ENCODE peak calls at places on chromosomes 4 and X, in seven cellular contexts. One of them, this sample, is unnamed.

GRCh38 chr4:56909083-56909981 is 1.6 kb downstream of the REST start:
- DNase-seq in mesenchymal stem cell: peak; percentile 70
- DNase-seq in astrocyte of the spinal cord: peak; percentile 56
- DNase-seq in CD4-positive, alpha-beta T cell: peak; percentile 63
- DNase-seq in neural progenitor cell: peak; percentile 82
- DNase-seq in NCI-H1694 treated with DMSO at 0.1 percent for 48 hours: peak; percentile 10
- DNase-seq in pancreas: peak; percentile 31
- DNase-seq in this sample: peak; percentile 57

GRCh38 chrX:13126785-13127184 is 82.4 kb upstream of the FAM9C start:
- DNase-seq in mesenchymal stem cell: peak; percentile 48
- DNase-seq in astrocyte of the spinal cord: no peak
- DNase-seq in CD4-positive, alpha-beta T cell: no peak
- DNase-seq in neural progenitor cell: no peak
- DNase-seq in NCI-H1694 treated with DMSO at 0.1 percent for 48 hours: no peak
- DNase-seq in pancreas: no peak
- DNase-seq in this sample: no peak

GRCh38 chrX:21741869-21742701 is 15.8 kb downstream of the SMPX start:
- DNase-seq in mesenchymal stem cell: no peak
- DNase-seq in astrocyte of the spinal cord: no peak
- DNase-seq in CD4-positive, alpha-beta T cell: no peak
- DNase-seq in neural progenitor cell: no peak
- DNase-seq in NCI-H1694 treated with DMSO at 0.1 percent for 48 hours: peak; percentile 20
- DNase-seq in pancreas: no peak
- DNase-seq in this sample: no peak

GRCh38 chr4:67054901-67055300 is 490.4 kb downstream of the CENPC start:
- DNase-seq in mesenchymal stem cell: no peak
- DNase-seq in astrocyte of the spinal cord: peak; percentile 56
- DNase-seq in CD4-positive, alpha-beta T cell: no peak
- DNase-seq in neural progenitor cell: no peak
- DNase-seq in NCI-H1694 treated with DMSO at 0.1 percent for 48 hours: no peak
- DNase-seq in pancreas: no peak
- DNase-seq in this sample: no peak

GRCh38 chr4:188307591-188307990 is 168.3 kb downstream of the TRIML1 start:
- DNase-seq in mesenchymal stem cell: no peak
- DNase-seq in astrocyte of the spinal cord: no peak
- DNase-seq in CD4-positive, alpha-beta T cell: no peak
- DNase-seq in neural progenitor cell: no peak
- DNase-seq in NCI-H1694 treated with DMSO at 0.1 percent for 48 hours: no peak
- DNase-seq in pancreas: no peak
- DNase-seq in this sample: no peak

GRCh38 chr4:139555705-139556070 is 331 bp downstream of the SETD7 start:
- DNase-seq in mesenchymal stem cell: no peak
- DNase-seq in astrocyte of the spinal cord: no peak
- DNase-seq in CD4-positive, alpha-beta T cell: no peak
- DNase-seq in neural progenitor cell: no peak
- DNase-seq in NCI-H1694 treated with DMSO at 0.1 percent for 48 hours: no peak
- DNase-seq in pancreas: peak; percentile 47
- DNase-seq in this sample: peak; percentile 66

GRCh38 chr4:147543039-147543438 is 62.1 kb downstream of the EDNRA start:
- DNase-seq in mesenchymal stem cell: peak; percentile 27
- DNase-seq in astrocyte of the spinal cord: peak; percentile 48
- DNase-seq in CD4-positive, alpha-beta T cell: no peak
- DNase-seq in neural progenitor cell: no peak
- DNase-seq in NCI-H1694 treated with DMSO at 0.1 percent for 48 hours: no peak
- DNase-seq in pancreas: no peak
- DNase-seq in this sample: no peak

GRCh38 chrX:74788545-74789086 is 136.6 kb downstream of the NEXMIF start:
- DNase-seq in mesenchymal stem cell: no peak
- DNase-seq in astrocyte of the spinal cord: no peak
- DNase-seq in CD4-positive, alpha-beta T cell: no peak
- DNase-seq in neural progenitor cell: no peak
- DNase-seq in NCI-H1694 treated with DMSO at 0.1 percent for 48 hours: no peak
- DNase-seq in pancreas: no peak
- DNase-seq in this sample: no peak

GRCh38 chr4:16140520-16141249 is 56.9 kb upstream of the PROM1 start:
- DNase-seq in mesenchymal stem cell: peak; percentile 87
- DNase-seq in astrocyte of the spinal cord: peak; percentile 98
- DNase-seq in CD4-positive, alpha-beta T cell: no peak
- DNase-seq in neural progenitor cell: no peak
- DNase-seq in NCI-H1694 treated with DMSO at 0.1 percent for 48 hours: no peak
- DNase-seq in pancreas: peak; percentile 56
- DNase-seq in this sample: no peak

GRCh38 chrX:118219866-118220265 is 103.3 kb upstream of the KLHL13 start:
- DNase-seq in mesenchymal stem cell: no peak
- DNase-seq in astrocyte of the spinal cord: no peak
- DNase-seq in CD4-positive, alpha-beta T cell: no peak
- DNase-seq in neural progenitor cell: no peak
- DNase-seq in NCI-H1694 treated with DMSO at 0.1 percent for 48 hours: no peak
- DNase-seq in pancreas: no peak
- DNase-seq in this sample: no peak

GRCh38 chrX:46796574-46797191 is 37.8 kb upstream of the SLC9A7 start:
- DNase-seq in mesenchymal stem cell: peak; percentile 61
- DNase-seq in astrocyte of the spinal cord: peak; percentile 72
- DNase-seq in CD4-positive, alpha-beta T cell: peak; percentile 69
- DNase-seq in neural progenitor cell: peak; percentile 76
- DNase-seq in NCI-H1694 treated with DMSO at 0.1 percent for 48 hours: peak; percentile 60
- DNase-seq in pancreas: peak; percentile 52
- DNase-seq in this sample: peak; percentile 87

GRCh38 chr4:18815081-18815778 is 793.7 kb upstream of the LCORL start:
- DNase-seq in mesenchymal stem cell: no peak
- DNase-seq in astrocyte of the spinal cord: no peak
- DNase-seq in CD4-positive, alpha-beta T cell: no peak
- DNase-seq in neural progenitor cell: no peak
- DNase-seq in NCI-H1694 treated with DMSO at 0.1 percent for 48 hours: no peak
- DNase-seq in pancreas: no peak
- DNase-seq in this sample: no peak

GRCh38 chr4:106522839-106523238 is 154.3 kb upstream of the GIMD1 start:
- DNase-seq in mesenchymal stem cell: no peak
- DNase-seq in astrocyte of the spinal cord: no peak
- DNase-seq in CD4-positive, alpha-beta T cell: no peak
- DNase-seq in neural progenitor cell: peak; percentile 11
- DNase-seq in NCI-H1694 treated with DMSO at 0.1 percent for 48 hours: no peak
- DNase-seq in pancreas: no peak
- DNase-seq in this sample: no peak

GRCh38 chrX:132127748-132128147 is at the start of gene FRMD7:
- DNase-seq in mesenchymal stem cell: no peak
- DNase-seq in astrocyte of the spinal cord: peak; percentile 27
- DNase-seq in CD4-positive, alpha-beta T cell: no peak
- DNase-seq in neural progenitor cell: no peak
- DNase-seq in NCI-H1694 treated with DMSO at 0.1 percent for 48 hours: no peak
- DNase-seq in pancreas: peak; percentile 41
- DNase-seq in this sample: no peak

GRCh38 chr4:76373919-76374552 is 46.9 kb downstream of the CCDC158 start:
- DNase-seq in mesenchymal stem cell: no peak
- DNase-seq in astrocyte of the spinal cord: peak; percentile 17
- DNase-seq in CD4-positive, alpha-beta T cell: no peak
- DNase-seq in neural progenitor cell: no peak
- DNase-seq in NCI-H1694 treated with DMSO at 0.1 percent for 48 hours: no peak
- DNase-seq in pancreas: no peak
- DNase-seq in this sample: no peak

GRCh38 chr4:108141213-108142045 is 27.3 kb downstream of the LEF1 start:
- DNase-seq in mesenchymal stem cell: no peak
- DNase-seq in astrocyte of the spinal cord: no peak
- DNase-seq in CD4-positive, alpha-beta T cell: no peak
- DNase-seq in neural progenitor cell: no peak
- DNase-seq in NCI-H1694 treated with DMSO at 0.1 percent for 48 hours: no peak
- DNase-seq in pancreas: no peak
- DNase-seq in this sample: no peak

GRCh38 chrX:148499638-148500427 is 584 bp upstream of the AFF2 start:
- DNase-seq in mesenchymal stem cell: no peak
- DNase-seq in astrocyte of the spinal cord: no peak
- DNase-seq in CD4-positive, alpha-beta T cell: no peak
- DNase-seq in neural progenitor cell: no peak
- DNase-seq in NCI-H1694 treated with DMSO at 0.1 percent for 48 hours: no peak
- DNase-seq in pancreas: no peak
- DNase-seq in this sample: no peak

GRCh38 chrX:110087485-110088356 is 84.8 kb downstream of the TMEM164 start:
- DNase-seq in mesenchymal stem cell: peak; percentile 94
- DNase-seq in astrocyte of the spinal cord: peak; percentile 91
- DNase-seq in CD4-positive, alpha-beta T cell: no peak
- DNase-seq in neural progenitor cell: no peak
- DNase-seq in NCI-H1694 treated with DMSO at 0.1 percent for 48 hours: no peak
- DNase-seq in pancreas: no peak
- DNase-seq in this sample: peak; percentile 47

GRCh38 chrX:107542500-107542899 is 85.8 kb upstream of the PRPS1 start:
- DNase-seq in mesenchymal stem cell: peak; percentile 30
- DNase-seq in astrocyte of the spinal cord: peak; percentile 27
- DNase-seq in CD4-positive, alpha-beta T cell: no peak
- DNase-seq in neural progenitor cell: peak; percentile 73
- DNase-seq in NCI-H1694 treated with DMSO at 0.1 percent for 48 hours: peak; percentile 4
- DNase-seq in pancreas: no peak
- DNase-seq in this sample: no peak

GRCh38 chr4:173518419-173519102 is 11.5 kb downstream of the HAND2 start:
- DNase-seq in mesenchymal stem cell: peak; percentile 67
- DNase-seq in astrocyte of the spinal cord: no peak
- DNase-seq in CD4-positive, alpha-beta T cell: no peak
- DNase-seq in neural progenitor cell: peak; percentile 47
- DNase-seq in NCI-H1694 treated with DMSO at 0.1 percent for 48 hours: no peak
- DNase-seq in pancreas: no peak
- DNase-seq in this sample: no peak

GRCh38 chrX:3286196-3286920 is 60.1 kb downstream of the MXRA5 start:
- DNase-seq in mesenchymal stem cell: peak; percentile 87
- DNase-seq in astrocyte of the spinal cord: peak; percentile 96
- DNase-seq in CD4-positive, alpha-beta T cell: no peak
- DNase-seq in neural progenitor cell: no peak
- DNase-seq in NCI-H1694 treated with DMSO at 0.1 percent for 48 hours: no peak
- DNase-seq in pancreas: no peak
- DNase-seq in this sample: no peak

GRCh38 chr4:183961772-183962171 is 56.7 kb downstream of the STOX2 start:
- DNase-seq in mesenchymal stem cell: no peak
- DNase-seq in astrocyte of the spinal cord: no peak
- DNase-seq in CD4-positive, alpha-beta T cell: no peak
- DNase-seq in neural progenitor cell: peak; percentile 49
- DNase-seq in NCI-H1694 treated with DMSO at 0.1 percent for 48 hours: no peak
- DNase-seq in pancreas: no peak
- DNase-seq in this sample: no peak

GRCh38 chr4:60129740-60130139 is 1070.4 kb upstream of the ADGRL3 start:
- DNase-seq in mesenchymal stem cell: no peak
- DNase-seq in astrocyte of the spinal cord: no peak
- DNase-seq in CD4-positive, alpha-beta T cell: no peak
- DNase-seq in neural progenitor cell: no peak
- DNase-seq in NCI-H1694 treated with DMSO at 0.1 percent for 48 hours: no peak
- DNase-seq in pancreas: no peak
- DNase-seq in this sample: no peak

GRCh38 chr4:2009651-2010233 is 968 bp upstream of the NELFA start:
- DNase-seq in mesenchymal stem cell: peak; percentile 85
- DNase-seq in astrocyte of the spinal cord: peak; percentile 45
- DNase-seq in CD4-positive, alpha-beta T cell: peak; percentile 54
- DNase-seq in neural progenitor cell: peak; percentile 70
- DNase-seq in NCI-H1694 treated with DMSO at 0.1 percent for 48 hours: peak; percentile 57
- DNase-seq in pancreas: peak; percentile 76
- DNase-seq in this sample: peak; percentile 88

GRCh38 chr4:47224361-47224760 is 193.0 kb downstream of the GABRB1 start:
- DNase-seq in mesenchymal stem cell: no peak
- DNase-seq in astrocyte of the spinal cord: no peak
- DNase-seq in CD4-positive, alpha-beta T cell: no peak
- DNase-seq in neural progenitor cell: no peak
- DNase-seq in NCI-H1694 treated with DMSO at 0.1 percent for 48 hours: no peak
- DNase-seq in pancreas: no peak
- DNase-seq in this sample: no peak

GRCh38 chr4:159077702-159078495 is 25.0 kb upstream of the RAPGEF2 start:
- DNase-seq in mesenchymal stem cell: no peak
- DNase-seq in astrocyte of the spinal cord: peak; percentile 47
- DNase-seq in CD4-positive, alpha-beta T cell: no peak
- DNase-seq in neural progenitor cell: no peak
- DNase-seq in NCI-H1694 treated with DMSO at 0.1 percent for 48 hours: no peak
- DNase-seq in pancreas: no peak
- DNase-seq in this sample: no peak

GRCh38 chr4:2413821-2414610 is 4.4 kb downstream of the ZFYVE28 start:
- DNase-seq in mesenchymal stem cell: peak; percentile 43
- DNase-seq in astrocyte of the spinal cord: no peak
- DNase-seq in CD4-positive, alpha-beta T cell: no peak
- DNase-seq in neural progenitor cell: peak; percentile 5
- DNase-seq in NCI-H1694 treated with DMSO at 0.1 percent for 48 hours: no peak
- DNase-seq in pancreas: no peak
- DNase-seq in this sample: no peak

GRCh38 chr4:6362896-6363295 is 93.2 kb downstream of the WFS1 start:
- DNase-seq in mesenchymal stem cell: peak; percentile 15
- DNase-seq in astrocyte of the spinal cord: no peak
- DNase-seq in CD4-positive, alpha-beta T cell: no peak
- DNase-seq in neural progenitor cell: peak; percentile 85
- DNase-seq in NCI-H1694 treated with DMSO at 0.1 percent for 48 hours: no peak
- DNase-seq in pancreas: no peak
- DNase-seq in this sample: no peak

GRCh38 chrX:108582151-108582550 is 142.5 kb downstream of the COL4A5 start:
- DNase-seq in mesenchymal stem cell: no peak
- DNase-seq in astrocyte of the spinal cord: no peak
- DNase-seq in CD4-positive, alpha-beta T cell: no peak
- DNase-seq in neural progenitor cell: peak; percentile 26
- DNase-seq in NCI-H1694 treated with DMSO at 0.1 percent for 48 hours: no peak
- DNase-seq in pancreas: no peak
- DNase-seq in this sample: no peak

GRCh38 chr4:34198966-34199365 is 2045.3 kb downstream of the ARAP2 start:
- DNase-seq in mesenchymal stem cell: no peak
- DNase-seq in astrocyte of the spinal cord: no peak
- DNase-seq in CD4-positive, alpha-beta T cell: no peak
- DNase-seq in neural progenitor cell: no peak
- DNase-seq in NCI-H1694 treated with DMSO at 0.1 percent for 48 hours: no peak
- DNase-seq in pancreas: no peak
- DNase-seq in this sample: no peak

This sample was measured in left lung.